ENCODE peak calls at places on chromosomes 5 and 9, in nine cellular contexts. C, F, R, U, I, Q, P, Z and J are unnamed samples.

GRCh38 chr5:10741661-10742060 is 19.4 kb downstream of the DAP start:
- DNase-seq in C (no peak), F (no peak), R (no peak), U (no peak), I (no peak), Q (no peak), P (no peak), Z (no peak), J (no peak)

GRCh38 chr9:71490810-71491209 is 277.5 kb downstream of the CEMIP2 start:
- DNase-seq in C (no peak), F (no peak), R (peak), U (peak), I (no peak), Q (no peak), P (no peak), Z (peak), J (no peak)

GRCh38 chr5:89255845-89256463 is 373.0 kb upstream of the MEF2C start:
- DNase-seq in C (no peak), F (no peak), R (peak), U (peak), I (peak), Q (no peak), P (no peak), Z (peak), J (peak)

GRCh38 chr9:94511943-94512265 is 43.0 kb upstream of the PCAT7 start:
- DNase-seq in C (no peak), F (no peak), R (no peak), U (no peak), I (no peak), Q (no peak), P (no peak), Z (no peak), J (no peak)

GRCh38 chr9:128685636-128686489 is 3.2 kb upstream of the SET start:
- DNase-seq in C (no peak), F (peak), R (no peak), U (no peak), I (no peak), Q (no peak), P (no peak), Z (peak), J (no peak)

GRCh38 chr5:147685991-147686390 is 96.5 kb downstream of the JAKMIP2 start:
- DNase-seq in C (no peak), F (no peak), R (no peak), U (no peak), I (no peak), Q (peak), P (no peak), Z (no peak), J (no peak)

GRCh38 chr5:73032635-73033034 is 76.8 kb downstream of the FCHO2 start:
- DNase-seq in C (no peak), F (no peak), R (no peak), U (no peak), I (no peak), Q (no peak), P (no peak), Z (peak), J (no peak)

GRCh38 chr5:59893436-59894227 is at the start of gene PDE4D:
- DNase-seq in C (no peak), F (peak), R (peak), U (peak), I (peak), Q (peak), P (peak), Z (peak), J (peak)

GRCh38 chr9:37992924-37993349 is 76.1 kb downstream of the SHB start:
- DNase-seq in C (no peak), F (no peak), R (no peak), U (no peak), I (no peak), Q (no peak), P (no peak), Z (no peak), J (no peak)

GRCh38 chr9:124008307-124008854 is 3.2 kb upstream of the LHX2 start:
- DNase-seq in C (no peak), F (no peak), R (peak), U (no peak), I (no peak), Q (no peak), P (no peak), Z (peak), J (no peak)

GRCh38 chr5:150148408-150148927 is 7.2 kb downstream of the PDGFRB start:
- DNase-seq in C (no peak), F (no peak), R (no peak), U (peak), I (no peak), Q (no peak), P (no peak), Z (peak), J (no peak)

GRCh38 chr9:110065527-110065926 is 142.4 kb downstream of the C9orf152 start:
- DNase-seq in C (no peak), F (no peak), R (no peak), U (no peak), I (no peak), Q (no peak), P (no peak), Z (peak), J (peak)

GRCh38 chr5:14426521-14426920 is 155.1 kb upstream of the OTULINL start:
- DNase-seq in C (no peak), F (no peak), R (no peak), U (no peak), I (no peak), Q (no peak), P (no peak), Z (no peak), J (no peak)

GRCh38 chr9:98707158-98708102 is 1.3 kb downstream of the GABBR2 start:
- DNase-seq in C (no peak), F (no peak), R (peak), U (peak), I (peak), Q (peak), P (peak), Z (peak), J (peak)

GRCh38 chr5:80905405-80905804 is 54.8 kb upstream of the RASGRF2 start:
- DNase-seq in C (no peak), F (no peak), R (no peak), U (no peak), I (no peak), Q (no peak), P (no peak), Z (no peak), J (no peak)

GRCh38 chr5:135560858-135561257 is 17.9 kb downstream of the CXCL14 start:
- DNase-seq in C (peak), F (peak), R (peak), U (peak), I (peak), Q (peak), P (peak), Z (peak), J (peak)

GRCh38 chr5:167992868-167993267 is 298.6 kb upstream of the WWC1 start:
- DNase-seq in C (no peak), F (no peak), R (no peak), U (no peak), I (no peak), Q (no peak), P (no peak), Z (no peak), J (no peak)

GRCh38 chr5:63128018-63128417 is 549.4 kb downstream of the LRRC70 start:
- DNase-seq in C (no peak), F (no peak), R (no peak), U (no peak), I (no peak), Q (no peak), P (no peak), Z (no peak), J (no peak)

GRCh38 chr5:448061-448765 is 5.2 kb downstream of the EXOC3 start:
- DNase-seq in C (no peak), F (peak), R (no peak), U (no peak), I (no peak), Q (no peak), P (no peak), Z (no peak), J (no peak)

GRCh38 chr9:128072144-128073021 is 4.4 kb downstream of the SLC25A25 start:
- DNase-seq in C (no peak), F (peak), R (no peak), U (no peak), I (peak), Q (no peak), P (no peak), Z (peak), J (peak)